ENCODE peak calls at places on chromosomes 1 and 21, in five cellular contexts. O is AG08395, U is sigmoid colon, J is T-cell, B is LoVo. M is an unnamed sample.

GRCh38 chr1:166350490-166350889 is 183.7 kb upstream of the FAM78B start:
- DNase-seq in J (no peak), B (no peak), O (no peak), U (no peak), M (no peak)

GRCh38 chr1:214123061-214123784 is 135.4 kb downstream of the PROX1 start:
- DNase-seq in B (peak), J (no peak), O (peak), U (no peak), M (peak)

GRCh38 chr21:38853421-38853919 is 47.7 kb downstream of the ETS2 start:
- DNase-seq in B (peak), J (no peak), O (peak), U (no peak), M (peak)

GRCh38 chr1:2353215-2353906 is 38.0 kb downstream of the MORN1 start:
- DNase-seq in J (no peak), U (peak), O (no peak), B (no peak), M (no peak)

GRCh38 chr1:28370220-28371010 is 875 bp downstream of the PHACTR4 start:
- DNase-seq in J (no peak), O (peak), B (no peak), U (peak), M (peak)

GRCh38 chr1:216532399-216532798 is 109.2 kb upstream of the USH2A start:
- DNase-seq in O (no peak), J (no peak), U (no peak), B (no peak), M (peak)

GRCh38 chr1:226498690-226499008 is 49.9 kb upstream of the STUM start:
- DNase-seq in J (no peak), B (no peak), O (no peak), U (no peak), M (no peak)

GRCh38 chr1:119373465-119373864 is 4.9 kb downstream of the HAO2 start:
- DNase-seq in U (no peak), J (no peak), B (peak), O (peak), M (no peak)

GRCh38 chr1:160768295-160768657 is 27.7 kb upstream of the LY9 start:
- DNase-seq in U (no peak), O (no peak), B (no peak), J (peak), M (peak)

GRCh38 chr1:241902376-241903067 is 54.5 kb downstream of the EXO1 start:
- DNase-seq in O (no peak), B (no peak), J (no peak), U (no peak), M (no peak)